ENCODE peak calls at places on chromosome 2, in four cellular contexts. Z is mesendoderm, S is H1, R is H9. E is an unnamed sample.

GRCh38 chr2:196293751-196294486 is 122.5 kb upstream of the STK17B start:
- DNase-seq in Z (no peak), S (no peak), R (no peak), E (peak; percentile 96)

GRCh38 chr2:203619192-203619878 is 84.2 kb upstream of the RAPH1 start:
- DNase-seq in Z (no peak), S (no peak), R (no peak), E (no peak)

GRCh38 chr2:203804070-203804469 is 63.5 kb upstream of the CTLA4 start:
- DNase-seq in Z (peak; percentile 27), S (no peak), R (no peak), E (peak; percentile 96)

GRCh38 chr2:153519260-153519875 is 40.8 kb upstream of the RPRM start:
- DNase-seq in Z (peak; percentile 56), S (no peak), R (no peak), E (peak; percentile 39)

GRCh38 chr2:101356486-101356885 is 30.8 kb downstream of the CREG2 start:
- DNase-seq in Z (no peak), S (no peak), R (no peak), E (peak; percentile 39)

GRCh38 chr2:47373747-47374146 is 29.2 kb upstream of the MSH2 start:
- DNase-seq in Z (peak; percentile 71), S (no peak), R (no peak), E (no peak)

GRCh38 chr2:230054079-230054478 is 14.6 kb downstream of the SLC16A14 start:
- DNase-seq in Z (no peak), S (no peak), R (no peak), E (peak; percentile 63)

GRCh38 chr2:216661051-216661450 is 27.8 kb downstream of the IGFBP2 start:
- DNase-seq in Z (no peak), S (no peak), R (no peak), E (no peak)

GRCh38 chr2:133255363-133255762 is 312.9 kb downstream of the NCKAP5 start:
- DNase-seq in Z (no peak), S (no peak), R (no peak), E (no peak)

GRCh38 chr2:233331536-233331935 is 22.8 kb upstream of the DGKD start:
- DNase-seq in Z (no peak), S (no peak), R (no peak), E (no peak)

GRCh38 chr2:204538179-204539009 is 6.9 kb upstream of the PARD3B start:
- DNase-seq in Z (peak; percentile 79), S (no peak), R (peak; percentile 54), E (peak; percentile 96)

GRCh38 chr2:215060851-215061541 is 77.4 kb downstream of the ABCA12 start:
- DNase-seq in Z (no peak), S (no peak), R (no peak), E (no peak)

GRCh38 chr2:150788741-150789140 is 301.3 kb upstream of the RND3 start:
- DNase-seq in Z (no peak), S (no peak), R (no peak), E (peak; percentile 43)

GRCh38 chr2:2014251-2014761 is 270.0 kb upstream of the PXDN start:
- DNase-seq in Z (peak; percentile 18), S (no peak), R (no peak), E (no peak)

GRCh38 chr2:204015118-204015842 is 78.7 kb downstream of the ICOS start:
- DNase-seq in Z (peak; percentile 40), S (no peak), R (no peak), E (no peak)

GRCh38 chr2:84711651-84712050 is 169.2 kb downstream of the TRABD2A start:
- DNase-seq in Z (no peak), S (no peak), R (no peak), E (no peak)

GRCh38 chr2:201057089-201057499 is 14.4 kb downstream of the HYCC2 start:
- DNase-seq in Z (no peak), S (no peak), R (no peak), E (peak; percentile 29)

GRCh38 chr2:150917956-150918713 is 343.5 kb downstream of the RBM43 start:
- DNase-seq in Z (no peak), S (no peak), R (no peak), E (no peak)

GRCh38 chr2:98750593-98751282 is 19.8 kb upstream of the MGAT4A start:
- DNase-seq in Z (no peak), S (no peak), R (no peak), E (no peak)
- H4K5ac ChIP-seq in Z (no peak overlapping the region), S (no peak overlapping the region), R (no peak overlapping the region), E (no peak overlapping the region)

DNA sequence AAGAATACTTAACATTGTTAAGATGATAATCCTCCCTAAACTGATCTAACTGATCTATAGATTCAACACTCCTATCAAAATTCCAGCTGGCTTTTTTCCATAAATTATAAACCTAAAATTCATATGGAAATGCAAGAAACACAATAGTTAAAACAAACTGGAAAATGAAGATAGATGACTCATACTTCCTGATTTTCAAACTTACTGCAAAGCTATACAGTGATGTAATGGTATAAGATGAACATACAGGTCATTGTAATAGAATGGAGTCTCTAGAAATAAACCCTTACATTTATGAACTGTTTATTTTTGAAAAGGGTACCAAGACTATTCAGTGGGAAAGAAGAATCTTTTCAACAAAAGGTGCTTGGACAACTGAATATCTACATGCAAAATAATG is 32.3 kb downstream of the UBXN4 start:
- DNase-seq in Z (no peak), S (no peak), R (no peak), E (peak; percentile 80)
- H4K5ac ChIP-seq in Z (no peak overlapping the region), S (no peak overlapping the region), R (no peak overlapping the region), E (no peak overlapping the region)

DNA sequence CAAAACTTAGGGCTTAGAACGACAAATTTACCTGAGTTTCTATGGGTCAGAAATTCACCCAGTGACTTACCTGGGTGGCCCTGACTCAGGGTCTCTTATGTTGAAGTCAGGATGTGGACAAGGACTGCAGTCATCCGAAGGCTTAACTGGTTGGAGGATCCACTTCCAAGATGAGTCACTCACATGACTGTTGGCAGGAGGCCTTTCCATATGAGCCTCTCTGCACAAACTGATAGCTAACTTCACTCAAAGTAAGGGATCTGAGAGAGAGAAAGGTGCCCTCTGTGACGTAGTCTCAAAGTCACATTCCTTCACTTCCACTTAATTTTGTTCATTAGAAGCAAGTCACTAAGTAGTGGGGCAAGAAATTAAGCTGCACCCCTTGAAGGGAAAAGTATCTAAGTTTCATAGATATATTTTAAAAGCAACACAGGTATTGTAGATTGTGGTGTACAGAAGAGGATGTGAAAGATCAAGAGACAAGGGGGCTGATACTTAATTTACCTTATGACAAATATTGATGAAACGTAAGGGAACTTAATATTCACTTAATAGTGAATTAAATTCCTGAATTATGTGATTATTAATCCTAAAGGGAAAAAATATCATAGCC is 48.4 kb downstream of the TANK start:
- DNase-seq in Z (peak; percentile 70), S (no peak), R (peak; percentile 27), E (peak; percentile 92)
- H4K5ac ChIP-seq in Z (no peak overlapping the region), S (no peak overlapping the region), R (no peak overlapping the region), E (no peak overlapping the region)

DNA sequence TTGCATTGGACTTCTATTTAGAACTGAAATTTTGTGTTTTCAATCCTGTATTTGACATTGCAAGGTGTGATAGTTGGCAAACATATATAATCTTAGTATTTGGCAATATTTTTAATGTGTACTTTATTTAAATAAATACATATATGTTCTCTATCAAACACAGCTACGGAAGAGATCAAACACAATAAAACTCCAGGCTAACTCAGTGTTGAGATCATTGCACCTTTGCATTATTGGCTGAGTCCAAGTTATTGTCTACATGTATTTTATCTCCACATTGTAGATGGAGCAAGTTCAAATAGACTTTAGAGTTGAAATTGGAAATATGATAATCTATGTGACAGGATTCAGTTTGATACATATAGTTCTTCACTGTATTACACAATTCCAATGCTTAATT is 176.7 kb downstream of the ST6GAL2 start:
- DNase-seq in Z (no peak), S (no peak), R (no peak), E (no peak)
- H4K5ac ChIP-seq in Z (no peak overlapping the region), S (no peak overlapping the region), R (no peak overlapping the region), E (no peak overlapping the region)

GRCh38 chr2:24327988-24328387 is 32.3 kb downstream of the ITSN2 start:
- DNase-seq in Z (peak; percentile 45), S (no peak), R (no peak), E (no peak)
- H4K5ac ChIP-seq in Z (no peak overlapping the region), S (no peak overlapping the region), R (no peak overlapping the region), E (no peak overlapping the region)

GRCh38 chr2:3149441-3150217 is 228.0 kb downstream of the EIPR1 start:
- DNase-seq in Z (no peak), S (no peak), R (no peak), E (no peak)

GRCh38 chr2:3146772-3147640 is 230.6 kb downstream of the EIPR1 start:
- DNase-seq in Z (no peak), S (no peak), R (no peak), E (no peak)

GRCh38 chr2:3147641-3148530 is 229.7 kb downstream of the EIPR1 start:
- DNase-seq in Z (no peak), S (no peak), R (no peak), E (no peak)

GRCh38 chr2:3146175-3146574 is 231.4 kb downstream of the EIPR1 start:
- DNase-seq in Z (no peak), S (no peak), R (no peak), E (no peak)

DNA sequence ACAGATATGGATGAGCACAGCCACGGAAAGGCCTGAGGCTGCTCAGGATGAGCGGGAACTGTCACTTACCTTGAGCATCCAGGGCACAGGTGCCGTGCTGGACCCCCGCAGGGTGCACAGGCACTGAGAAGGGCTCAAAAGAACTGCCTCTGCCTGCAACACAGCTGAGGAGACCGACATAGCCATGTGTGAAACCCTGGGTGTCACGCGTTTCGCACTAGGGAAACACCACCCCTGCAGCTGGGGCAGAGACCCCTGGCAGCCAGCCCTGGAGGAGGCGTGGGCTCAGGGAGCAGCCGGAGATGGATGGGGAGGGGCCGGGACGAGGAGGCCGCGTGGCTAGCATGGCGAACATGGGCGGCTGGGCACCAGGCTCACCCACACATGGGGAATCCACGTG is 228.9 kb downstream of the EIPR1 start:
- DNase-seq in Z (no peak), S (no peak), R (no peak), E (no peak)
- H4K5ac ChIP-seq in Z (no peak overlapping the region), S (no peak overlapping the region), R (no peak overlapping the region), E (no peak overlapping the region)

DNA sequence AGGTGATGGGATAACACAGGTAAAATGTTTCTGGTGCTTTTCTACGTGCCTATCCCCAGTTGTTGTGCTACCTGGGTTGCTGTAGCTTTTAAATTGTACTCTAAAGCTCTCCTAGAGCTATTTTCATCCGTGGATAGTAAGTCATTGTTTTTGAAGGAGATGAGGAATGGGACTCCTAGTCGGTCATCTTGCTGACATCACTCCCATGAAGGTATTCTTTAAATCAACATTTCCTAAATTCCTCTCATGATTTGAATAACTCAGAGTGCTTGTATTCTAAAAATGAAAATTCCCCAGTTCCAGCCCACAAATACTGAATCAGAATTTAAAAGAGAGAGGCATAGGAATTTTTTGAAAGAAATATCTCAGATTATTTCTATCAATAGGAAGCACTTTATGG is 44.3 kb downstream of the CCDC148 start:
- DNase-seq in Z (peak; percentile 75), S (no peak), R (no peak), E (peak; percentile 76)
- H4K5ac ChIP-seq in Z (no peak overlapping the region), S (no peak overlapping the region), R (no peak overlapping the region), E (peak overlapping the region; percentile 89)